ENCODE peak calls at places on chromosomes 1 and 21, in ten cellular contexts. K is chondrocyte, F is progenitor cell of endocrine pancreas, S is RWPE1, J is AG09319, N is cardiac fibroblast, Z is heart left ventricle, T is stomach, Q is BE2C, V is fibroblast of pulmonary artery. B is an unnamed sample.

GRCh38 chr1:53061859-53062714 is at the start of gene PODN:
- DNase-seq in K (peak), F (no peak), S (peak), J (no peak), N (peak), Z (peak), T (no peak), Q (no peak), V (peak), B (peak)

GRCh38 chr1:162144853-162145252 is 75.4 kb downstream of the NOS1AP start:
- DNase-seq in K (no peak), F (no peak), S (no peak), J (no peak), N (no peak), Z (no peak), T (no peak), Q (no peak), V (no peak), B (no peak)

GRCh38 chr1:38352869-38353268 is 306.3 kb upstream of the POU3F1 start:
- DNase-seq in K (no peak), F (no peak), S (no peak), J (no peak), N (no peak), Z (no peak), T (no peak), Q (no peak), V (no peak), B (no peak)

GRCh38 chr1:201542166-201543045 is 3.5 kb downstream of the NAV1 start:
- DNase-seq in K (no peak), F (no peak), S (no peak), J (no peak), N (peak), Z (peak), T (no peak), Q (no peak), V (peak), B (no peak)

GRCh38 chr1:54165146-54165545 is 12.3 kb upstream of the CDCP2 start:
- DNase-seq in K (peak), F (no peak), S (no peak), J (no peak), N (no peak), Z (no peak), T (no peak), Q (no peak), V (no peak), B (no peak)

GRCh38 chr1:218394989-218395388 is 49.9 kb downstream of the TGFB2 start:
- DNase-seq in K (no peak), F (no peak), S (no peak), J (no peak), N (no peak), Z (no peak), T (no peak), Q (no peak), V (no peak), B (no peak)

GRCh38 chr1:56799605-56800398 is 19.4 kb downstream of the FYB2 start:
- DNase-seq in K (no peak), F (no peak), S (no peak), J (peak), N (peak), Z (no peak), T (no peak), Q (no peak), V (peak), B (no peak)

GRCh38 chr1:159985456-159985855 is 31.4 kb upstream of the SLAMF9 start:
- DNase-seq in K (no peak), F (no peak), S (no peak), J (no peak), N (no peak), Z (no peak), T (no peak), Q (no peak), V (no peak), B (no peak)

GRCh38 chr21:29307718-29308455 is 9.2 kb downstream of the BACH1 start:
- DNase-seq in K (no peak), F (no peak), S (no peak), J (no peak), N (no peak), Z (no peak), T (no peak), Q (no peak), V (no peak), B (no peak)

GRCh38 chr1:109257682-109258421 is 8.5 kb downstream of the CELSR2 start:
- DNase-seq in K (no peak), F (no peak), S (no peak), J (no peak), N (no peak), Z (no peak), T (no peak), Q (no peak), V (no peak), B (no peak)

GRCh38 chr1:183180213-183180612 is 5.9 kb upstream of the LAMC2 start:
- DNase-seq in K (no peak), F (no peak), S (no peak), J (peak), N (peak), Z (peak), T (peak), Q (peak), V (peak), B (no peak)

GRCh38 chr1:8241417-8242014 is 76.4 kb upstream of the SLC45A1 start:
- DNase-seq in K (no peak), F (no peak), S (no peak), J (no peak), N (no peak), Z (no peak), T (peak), Q (no peak), V (no peak), B (no peak)

GRCh38 chr1:8242498-8242897 is 75.4 kb upstream of the SLC45A1 start:
- DNase-seq in K (no peak), F (no peak), S (no peak), J (no peak), N (no peak), Z (no peak), T (no peak), Q (no peak), V (no peak), B (no peak)

GRCh38 chr1:8239306-8240023 is 78.4 kb upstream of the SLC45A1 start:
- DNase-seq in K (no peak), F (no peak), S (no peak), J (no peak), N (peak), Z (no peak), T (peak), Q (no peak), V (peak), B (no peak)

GRCh38 chr1:8238141-8239038 is 79.5 kb upstream of the SLC45A1 start:
- DNase-seq in K (no peak), F (no peak), S (no peak), J (no peak), N (peak), Z (no peak), T (no peak), Q (no peak), V (peak), B (no peak)

GRCh38 chr1:8239039-8239305 is 78.9 kb upstream of the SLC45A1 start:
- DNase-seq in K (no peak), F (no peak), S (no peak), J (no peak), N (peak), Z (no peak), T (peak), Q (no peak), V (peak), B (no peak)
- TF ChIP-seq CTCF in K (peak), F (no peak), S (no peak), J (peak), N (peak), Z (peak), T (no peak), Q (no peak), V (peak), B (no peak)

DNA sequence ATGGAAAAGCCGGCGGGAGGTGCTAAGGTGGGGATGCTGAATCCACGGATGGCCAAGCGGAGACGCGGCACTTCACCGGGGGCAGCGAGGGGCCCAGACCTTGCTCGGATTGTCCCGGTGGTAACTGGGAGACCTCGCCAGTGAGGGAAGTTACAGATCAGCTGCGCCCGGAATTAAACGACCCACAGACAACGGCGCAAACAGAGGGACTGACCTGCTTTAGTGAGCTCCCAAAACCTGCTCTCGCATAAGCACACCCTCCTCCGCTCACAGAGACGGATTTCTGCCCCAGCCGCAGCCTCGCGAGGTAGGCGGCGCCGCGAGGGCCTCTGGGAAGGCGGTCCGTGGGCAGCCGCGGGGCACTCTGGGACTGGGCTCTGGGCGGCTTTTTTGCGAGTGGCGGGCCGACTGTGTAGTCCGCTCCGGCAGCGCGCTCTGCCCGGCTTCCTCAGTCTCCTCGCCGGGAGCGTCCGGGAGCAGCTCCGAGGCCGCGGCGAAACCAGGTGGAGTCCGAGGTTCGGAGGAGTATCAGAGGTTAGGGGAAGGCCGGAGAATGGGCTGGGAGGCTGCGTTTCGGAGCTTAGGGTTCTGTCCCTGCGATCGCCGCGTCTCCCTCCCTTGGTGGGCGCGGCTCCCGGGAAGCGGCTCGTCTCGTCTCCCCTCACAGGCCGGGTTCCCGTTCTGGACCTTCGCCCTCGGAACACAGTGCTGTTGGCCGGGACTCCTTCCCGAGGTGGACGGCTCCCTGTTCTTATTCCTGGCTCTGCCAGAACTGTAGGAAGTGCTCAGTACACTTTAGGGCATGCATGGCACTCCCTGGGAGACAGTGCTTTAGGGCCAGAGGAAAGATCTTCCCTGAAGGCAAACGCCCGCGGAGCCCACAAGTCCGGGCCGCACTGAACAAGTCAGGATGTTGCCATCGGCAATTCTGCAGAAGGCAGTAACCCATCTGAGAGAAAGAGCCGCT is at the start of gene EXO5:
- DNase-seq in K (peak), F (peak), S (peak), J (no peak), N (peak), Z (peak), T (peak), Q (peak), V (peak), B (peak)
- TF ChIP-seq CTCF in K (peak), F (no peak), S (no peak), J (no peak), N (no peak), Z (no peak), T (no peak), Q (no peak), V (no peak), B (no peak)

DNA sequence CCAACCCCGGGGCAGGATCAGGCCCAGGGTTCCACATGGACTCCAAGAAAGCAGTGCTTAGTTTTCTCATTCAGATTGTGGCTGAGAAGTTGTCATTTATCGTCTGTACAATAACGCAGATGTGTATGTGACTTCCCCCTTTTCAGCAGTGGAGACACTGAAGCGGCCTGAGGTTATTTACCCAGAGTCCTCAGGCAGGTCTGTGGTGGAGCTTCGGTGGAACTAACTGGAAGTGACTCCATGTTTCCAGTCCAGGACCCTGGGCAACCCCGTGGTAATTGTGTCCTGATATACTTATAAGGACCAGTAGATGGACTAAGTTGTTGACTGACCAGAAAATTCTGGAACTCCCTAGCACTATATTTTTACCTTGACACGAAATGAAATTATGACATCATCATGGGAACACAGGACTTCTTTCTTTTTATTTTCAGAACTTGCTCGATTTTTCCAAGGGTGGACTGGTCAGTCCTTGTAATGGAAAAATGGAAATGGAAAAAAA is 1.0 kb upstream of the IER5 start:
- DNase-seq in K (no peak), F (no peak), S (no peak), J (no peak), N (no peak), Z (no peak), T (no peak), Q (no peak), V (no peak), B (no peak)
- TF ChIP-seq CTCF in K (no peak), F (no peak), S (no peak), J (no peak), N (no peak), Z (no peak), T (no peak), Q (no peak), V (no peak), B (no peak)

GRCh38 chr1:111202707-111203623 is 2.5 kb upstream of the DENND2D start:
- DNase-seq in K (no peak), F (no peak), S (no peak), J (no peak), N (no peak), Z (no peak), T (no peak), Q (no peak), V (no peak), B (no peak)
- TF ChIP-seq CTCF in K (no peak), F (no peak), S (no peak), J (no peak), N (no peak), Z (no peak), T (no peak), Q (no peak), V (no peak), B (no peak)

DNA sequence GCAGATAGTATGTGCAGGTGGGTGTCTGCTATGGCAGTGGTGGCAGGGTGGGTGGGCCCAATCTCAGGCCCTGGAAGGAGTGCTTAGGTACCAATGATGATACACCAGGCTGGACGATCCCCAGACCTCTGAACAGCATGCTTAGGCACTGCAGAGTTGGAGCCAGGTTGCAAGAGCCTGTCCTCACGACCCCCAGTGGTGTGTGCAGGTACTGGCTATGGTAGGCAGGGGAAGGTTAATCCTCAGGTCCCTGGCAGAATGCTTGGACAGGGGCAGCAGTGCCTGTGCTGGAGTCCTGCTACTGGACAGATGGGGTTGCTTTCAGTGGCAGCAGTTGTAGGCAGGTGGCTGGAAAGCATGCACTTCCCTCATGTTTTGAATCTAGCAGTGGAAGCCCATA is 100.5 kb upstream of the NEK7 start:
- DNase-seq in K (peak), F (no peak), S (no peak), J (no peak), N (no peak), Z (no peak), T (no peak), Q (peak), V (peak), B (no peak)
- TF ChIP-seq CTCF in K (no peak), F (peak), S (no peak), J (no peak), N (peak), Z (no peak), T (no peak), Q (peak), V (peak), B (no peak)

GRCh38 chr1:147669475-147670318 is 627 bp downstream of the ACP6 start:
- DNase-seq in K (peak), F (peak), S (peak), J (no peak), N (peak), Z (peak), T (peak), Q (peak), V (peak), B (peak)
- TF ChIP-seq CTCF in K (peak), F (no peak), S (no peak), J (no peak), N (no peak), Z (no peak), T (no peak), Q (no peak), V (no peak), B (no peak)

B was measured in mesothelial cell of epicardium.